ENCODE peak calls at places on chromosomes 2 and 18, in four cellular contexts. T is fibroblast of mammary gland, R is mucosa of descending colon, W is activated T-cell treated with anti-CD3 and anti-CD28 coated beads for 1 hour. K is an unnamed sample.

GRCh38 chr2:212414699-212415309 is 123.8 kb downstream of the ERBB4 start:
- DNase-seq in T (peak; percentile 37), R (no peak), W (no peak), K (no peak)

GRCh38 chr2:167721593-167721992 is 525.8 kb downstream of the STK39 start:
- DNase-seq in T (no peak), R (no peak), W (no peak), K (no peak)

GRCh38 chr2:218223046-218223445 is 6.1 kb downstream of the ARPC2 start:
- DNase-seq in T (peak; percentile 25), R (no peak), W (no peak), K (no peak)

GRCh38 chr18:1483386-1483785 is 578.7 kb downstream of the ADCYAP1 start:
- DNase-seq in T (no peak), R (no peak), W (no peak), K (no peak)

GRCh38 chr2:121698318-121698930 is 38.3 kb downstream of the NIFK start:
- DNase-seq in T (no peak), R (no peak), W (no peak), K (no peak)

GRCh38 chr18:2874765-2875164 is 28.0 kb downstream of the EMILIN2 start:
- DNase-seq in T (no peak), R (no peak), W (no peak), K (no peak)

GRCh38 chr18:9069482-9070059 is 32.9 kb upstream of the NDUFV2 start:
- DNase-seq in T (no peak), R (no peak), W (no peak), K (no peak)

GRCh38 chr2:69222984-69223658 is 163.9 kb downstream of the GFPT1 start:
- DNase-seq in T (peak; percentile 76), R (peak; percentile 58), W (no peak), K (peak; percentile 17)

GRCh38 chr2:217261452-217261851 is 401.6 kb upstream of the TNP1 start:
- DNase-seq in T (no peak), R (no peak), W (no peak), K (no peak)

GRCh38 chr2:104321800-104322164 is 532.1 kb upstream of the POU3F3 start:
- DNase-seq in T (no peak), R (no peak), W (no peak), K (no peak)

GRCh38 chr18:58009166-58009565 is 34.9 kb upstream of the NEDD4L start:
- DNase-seq in T (peak; percentile 70), R (no peak), W (no peak), K (no peak)

GRCh38 chr2:196214156-196214555 is 42.8 kb upstream of the STK17B start:
- DNase-seq in T (no peak), R (no peak), W (no peak), K (no peak)

GRCh38 chr2:8567469-8568108 is 114.3 kb upstream of the ID2 start:
- DNase-seq in T (no peak), R (no peak), W (no peak), K (no peak)

GRCh38 chr18:79445740-79446566 is 50.2 kb downstream of the NFATC1 start:
- DNase-seq in T (no peak), R (no peak), W (no peak), K (no peak)

GRCh38 chr18:40055262-40055661 is 1899.8 kb upstream of the PIK3C3 start:
- DNase-seq in T (peak; percentile 35), R (no peak), W (no peak), K (no peak)

GRCh38 chr2:86518498-86518897 is 44.7 kb downstream of the CHMP3 start:
- DNase-seq in T (peak; percentile 17), R (no peak), W (peak; percentile 13), K (peak; percentile 54)

GRCh38 chr2:26526105-26526504 is 48.2 kb upstream of the OTOF start:
- DNase-seq in T (no peak), R (no peak), W (no peak), K (no peak)

GRCh38 chr2:11100976-11101375 is 54.3 kb upstream of the SLC66A3 start:
- DNase-seq in T (no peak), R (no peak), W (no peak), K (no peak)

GRCh38 chr2:60934153-60934722 is 52.9 kb downstream of the REL start:
- DNase-seq in T (peak; percentile 24), R (no peak), W (no peak), K (no peak)

GRCh38 chr2:112692496-112692911 is 28.3 kb upstream of the NT5DC4 start:
- DNase-seq in T (peak; percentile 97), R (peak; percentile 74), W (peak; percentile 7), K (no peak)

GRCh38 chr18:35582899-35583558 is 1.5 kb downstream of the GALNT1 start:
- DNase-seq in T (peak; percentile 25), R (no peak), W (no peak), K (no peak)

GRCh38 chr2:156310773-156311172 is 21.7 kb downstream of the NR4A2 start:
- DNase-seq in T (no peak), R (no peak), W (no peak), K (no peak)

GRCh38 chr18:8721094-8721669 is 15.8 kb downstream of the MTCL1 start:
- DNase-seq in T (no peak), R (no peak), W (no peak), K (no peak)

K was measured in body of pancreas.